ENCODE peak calls at places on chromosomes 1 and 21, in four cellular contexts. B is A549, K is K562, J is HepG2. E is an unnamed sample.

GRCh38 chr1:210213335-210213734 is 19.3 kb upstream of the SERTAD4 start:
- DNase-seq in K (no peak), B (no peak), J (no peak), E (no peak)

GRCh38 chr1:235207202-235207565 is 46.1 kb upstream of the RBM34 start:
- DNase-seq in J (no peak), B (no peak), K (no peak), E (no peak)

GRCh38 chr1:233114159-233114558 is 163.7 kb downstream of the NTPCR start:
- DNase-seq in B (peak), J (no peak), K (no peak), E (no peak)

GRCh38 chr1:176205322-176205914 is 1.7 kb downstream of the COP1 start:
- DNase-seq in B (no peak), J (no peak), K (no peak), E (no peak)

GRCh38 chr1:235923466-235924008 is 56.8 kb upstream of the LYST start:
- DNase-seq in J (no peak), K (no peak), B (no peak), E (no peak)

GRCh38 chr1:152047607-152047953 is 10.8 kb upstream of the S100A11 start:
- DNase-seq in K (peak), B (peak), J (no peak), E (no peak)

GRCh38 chr21:45302082-45303061 is 14.7 kb upstream of the POFUT2 start:
- DNase-seq in J (no peak), K (no peak), B (no peak), E (no peak)

GRCh38 chr1:77687519-77687906 is 5.1 kb upstream of the ZZZ3 start:
- DNase-seq in J (peak), B (no peak), K (no peak), E (peak)

GRCh38 chr1:20322825-20323612 is 32.3 kb downstream of the VWA5B1 start:
- DNase-seq in K (no peak), B (no peak), J (no peak), E (no peak)

GRCh38 chr1:5982868-5983267 is 9.4 kb downstream of the NPHP4 start:
- DNase-seq in B (no peak), K (peak), J (no peak), E (no peak)

GRCh38 chr1:10612446-10613160 is 137.9 kb downstream of the PEX14 start:
- DNase-seq in J (no peak), B (no peak), K (no peak), E (no peak)

GRCh38 chr1:207300970-207301369 is 20.5 kb upstream of the CD55 start:
- DNase-seq in B (no peak), J (no peak), K (no peak), E (no peak)

GRCh38 chr21:15293251-15293650 is 228.5 kb upstream of the NRIP1 start:
- DNase-seq in B (peak), K (no peak), J (peak), E (no peak)

GRCh38 chr1:150909585-150910185 is 16.5 kb upstream of the SETDB1 start:
- DNase-seq in K (no peak), B (no peak), J (no peak), E (no peak)

GRCh38 chr1:219812491-219813221 is 115.7 kb downstream of the SLC30A10 start:
- DNase-seq in J (peak), K (peak), B (peak), E (peak)

GRCh38 chr21:45241357-45241756 is 46.3 kb downstream of the POFUT2 start:
- DNase-seq in K (no peak), B (no peak), J (no peak), E (no peak)

GRCh38 chr1:164769504-164770148 is 210.6 kb downstream of the PBX1 start:
- DNase-seq in B (no peak), J (peak), K (no peak), E (no peak)

GRCh38 chr1:35570589-35571137 is 2.5 kb upstream of the TFAP2E start:
- DNase-seq in J (no peak), K (no peak), B (no peak), E (no peak)

GRCh38 chr1:27007909-27008582 is 4.6 kb downstream of the TENT5B start:
- DNase-seq in B (no peak), J (no peak), K (no peak), E (no peak)

GRCh38 chr21:27590271-27590670 is 623.4 kb upstream of the ADAMTS5 start:
- DNase-seq in B (no peak), J (no peak), K (no peak), E (no peak)

GRCh38 chr1:1367238-1367796 is 7.7 kb downstream of the AURKAIP1 start:
- DNase-seq in B (no peak), K (no peak), J (no peak), E (no peak)

GRCh38 chr1:217953922-217954321 is 322.8 kb downstream of the SPATA17 start:
- DNase-seq in B (no peak), J (no peak), K (no peak), E (no peak)

GRCh38 chr1:25844485-25845337 is 14.5 kb downstream of the AUNIP start:
- DNase-seq in B (no peak), K (no peak), J (no peak), E (no peak)

GRCh38 chr1:38050397-38051141 is 4.0 kb upstream of the POU3F1 start:
- DNase-seq in J (no peak), B (no peak), K (no peak), E (no peak)

GRCh38 chr1:94045465-94046056 is 75.4 kb downstream of the ABCA4 start:
- DNase-seq in J (peak), B (peak), K (peak), E (peak)

GRCh38 chr1:209610378-209610905 is 26.9 kb downstream of the CAMK1G start:
- DNase-seq in B (no peak), K (no peak), J (no peak), E (no peak)

GRCh38 chr1:39205102-39205780 is 746 bp downstream of the MACF1 start:
- DNase-seq in J (no peak), K (peak), B (no peak), E (no peak)

GRCh38 chr1:7648761-7649384 is 122.2 kb upstream of the VAMP3 start:
- DNase-seq in J (no peak), K (no peak), B (no peak), E (no peak)

GRCh38 chr1:60904079-60904852 is 178.1 kb upstream of the NFIA start:
- DNase-seq in J (no peak), K (no peak), B (no peak), E (no peak)

GRCh38 chr21:43303240-43304178 is 123.4 kb downstream of the SIK1 start:
- DNase-seq in B (no peak), K (peak), J (no peak), E (no peak)

GRCh38 chr1:179124866-179125265 is 43.0 kb downstream of the TOR3A start:
- DNase-seq in K (no peak), B (no peak), J (no peak), E (no peak)

GRCh38 chr1:175072131-175072941 is 4.7 kb downstream of the TNN start:
- DNase-seq in K (no peak), B (no peak), J (no peak), E (no peak)

GRCh38 chr1:24708938-24709337 is 36.3 kb upstream of the CLIC4 start:
- DNase-seq in K (peak), J (no peak), B (no peak), E (no peak)

GRCh38 chr1:173332026-173332425 is 124.9 kb upstream of the TNFSF4 start:
- DNase-seq in K (no peak), B (no peak), J (no peak), E (no peak)

GRCh38 chr1:53554592-53555305 is 95.5 kb downstream of the DMRTB1 start:
- DNase-seq in J (no peak), B (no peak), K (no peak), E (no peak)

GRCh38 chr1:242016518-242016917 is 17.6 kb upstream of the MAP1LC3C start:
- DNase-seq in K (no peak), J (no peak), B (no peak), E (no peak)

GRCh38 chr21:44521928-44522752 is 17.9 kb downstream of the KRTAP10-1 start:
- DNase-seq in J (no peak), B (no peak), K (no peak), E (no peak)

DNA sequence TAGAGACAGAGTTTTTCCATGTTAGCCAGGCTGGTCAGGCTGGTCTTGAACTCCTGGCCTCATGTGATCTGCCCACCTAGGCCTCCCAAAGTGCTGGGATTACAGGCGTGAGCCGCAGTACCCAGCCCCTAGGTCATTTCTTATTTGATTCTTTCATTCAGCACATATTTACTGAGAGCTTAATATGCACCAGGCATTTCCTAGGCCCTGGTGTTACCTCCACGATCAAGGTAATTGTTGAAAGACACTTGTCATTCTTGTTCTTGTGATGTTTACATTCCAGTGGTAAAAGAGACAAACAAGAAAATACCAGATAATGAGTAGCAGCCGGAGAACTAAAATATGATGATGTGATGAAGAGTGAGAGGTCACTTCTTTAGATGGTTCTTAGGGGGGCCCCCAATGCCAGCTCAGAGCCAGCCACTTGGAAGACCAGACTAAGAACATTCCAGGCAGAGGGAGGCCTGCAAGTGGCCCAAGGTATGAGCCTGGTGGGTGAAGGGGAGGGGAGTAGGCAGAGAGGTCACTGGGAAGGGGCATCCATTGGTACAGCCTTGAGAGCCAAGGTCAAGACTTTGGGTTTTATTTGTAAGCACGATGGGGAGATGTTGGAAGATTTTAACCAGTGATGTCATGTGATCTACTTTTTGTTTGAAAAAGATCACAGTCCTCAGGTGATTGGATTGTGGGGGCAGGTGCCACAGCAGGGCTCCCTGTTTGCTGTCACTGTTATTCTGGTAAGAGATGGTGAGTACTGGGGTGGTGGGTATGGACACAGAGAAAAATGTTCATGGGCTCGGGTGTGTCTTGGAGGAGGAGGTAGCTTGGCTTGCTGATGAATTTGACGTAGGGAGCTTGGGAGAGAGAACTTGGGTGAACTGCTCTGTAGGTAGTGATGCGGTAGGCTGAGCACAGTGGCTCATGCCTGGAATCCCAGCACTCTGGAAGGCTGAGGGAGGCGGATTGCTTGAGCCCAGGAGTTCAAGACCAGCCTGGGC is 18.7 kb downstream of the UBE2Q1 start:
- DNase-seq in B (no peak), K (no peak), J (no peak), E (no peak)
- TF ChIP-seq RNF2 in B (no peak), K (no peak), J (no peak), E (no peak)

GRCh38 chr1:13808729-13809131 is 108.7 kb downstream of the PRDM2 start:
- DNase-seq in K (peak), J (no peak), B (no peak), E (no peak)

GRCh38 chr1:13812456-13813397 is 112.7 kb downstream of the PRDM2 start:
- DNase-seq in J (no peak), B (no peak), K (no peak), E (no peak)

GRCh38 chr1:13806108-13806507 is 106.1 kb downstream of the PRDM2 start:
- DNase-seq in B (no peak), K (no peak), J (no peak), E (no peak)

GRCh38 chr1:13807213-13807612 is 107.2 kb downstream of the PRDM2 start:
- DNase-seq in B (peak), J (peak), K (peak), E (peak)

GRCh38 chr1:13809461-13810159 is 109.6 kb downstream of the PRDM2 start:
- DNase-seq in B (no peak), J (no peak), K (peak), E (no peak)
- TF ChIP-seq RNF2 in B (no peak), J (no peak), K (no peak), E (no peak)

DNA sequence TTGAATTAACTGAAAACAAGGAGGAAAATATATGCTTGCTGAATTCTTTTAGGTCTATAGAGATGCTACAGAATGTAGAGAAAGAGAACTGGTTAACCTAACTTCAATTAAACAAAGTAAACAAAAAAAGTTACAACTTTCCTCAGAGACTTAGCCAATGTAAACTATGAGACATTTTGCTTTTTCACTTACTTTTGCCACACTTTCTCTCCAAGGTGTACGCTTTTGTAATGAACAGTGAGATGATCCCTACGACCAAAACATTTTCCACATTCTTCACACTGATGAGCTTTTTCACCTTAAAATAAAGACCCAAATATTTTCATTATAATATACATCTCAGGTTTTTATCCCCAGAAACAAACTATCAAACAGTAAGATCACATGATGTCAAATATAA is 28.3 kb upstream of the ASPM start:
- DNase-seq in K (no peak), J (no peak), B (no peak), E (no peak)
- TF ChIP-seq RNF2 in K (no peak), J (no peak), B (no peak), E (no peak)

GRCh38 chr1:221458430-221459156 is 283.3 kb downstream of the DUSP10 start:
- DNase-seq in B (no peak), J (no peak), K (no peak), E (no peak)

GRCh38 chr1:221457706-221458429 is 284.0 kb downstream of the DUSP10 start:
- DNase-seq in K (no peak), J (no peak), B (no peak), E (no peak)

GRCh38 chr1:221462345-221462744 is 279.5 kb downstream of the DUSP10 start:
- DNase-seq in B (no peak), J (no peak), K (no peak), E (no peak)

GRCh38 chr1:221456918-221457317 is 285.0 kb downstream of the DUSP10 start:
- DNase-seq in K (no peak), J (no peak), B (no peak), E (no peak)

GRCh38 chr1:221459558-221459957 is 282.3 kb downstream of the DUSP10 start:
- DNase-seq in K (no peak), J (no peak), B (no peak), E (no peak)
- TF ChIP-seq RNF2 in K (no peak), J (no peak), B (no peak), E (no peak)

DNA sequence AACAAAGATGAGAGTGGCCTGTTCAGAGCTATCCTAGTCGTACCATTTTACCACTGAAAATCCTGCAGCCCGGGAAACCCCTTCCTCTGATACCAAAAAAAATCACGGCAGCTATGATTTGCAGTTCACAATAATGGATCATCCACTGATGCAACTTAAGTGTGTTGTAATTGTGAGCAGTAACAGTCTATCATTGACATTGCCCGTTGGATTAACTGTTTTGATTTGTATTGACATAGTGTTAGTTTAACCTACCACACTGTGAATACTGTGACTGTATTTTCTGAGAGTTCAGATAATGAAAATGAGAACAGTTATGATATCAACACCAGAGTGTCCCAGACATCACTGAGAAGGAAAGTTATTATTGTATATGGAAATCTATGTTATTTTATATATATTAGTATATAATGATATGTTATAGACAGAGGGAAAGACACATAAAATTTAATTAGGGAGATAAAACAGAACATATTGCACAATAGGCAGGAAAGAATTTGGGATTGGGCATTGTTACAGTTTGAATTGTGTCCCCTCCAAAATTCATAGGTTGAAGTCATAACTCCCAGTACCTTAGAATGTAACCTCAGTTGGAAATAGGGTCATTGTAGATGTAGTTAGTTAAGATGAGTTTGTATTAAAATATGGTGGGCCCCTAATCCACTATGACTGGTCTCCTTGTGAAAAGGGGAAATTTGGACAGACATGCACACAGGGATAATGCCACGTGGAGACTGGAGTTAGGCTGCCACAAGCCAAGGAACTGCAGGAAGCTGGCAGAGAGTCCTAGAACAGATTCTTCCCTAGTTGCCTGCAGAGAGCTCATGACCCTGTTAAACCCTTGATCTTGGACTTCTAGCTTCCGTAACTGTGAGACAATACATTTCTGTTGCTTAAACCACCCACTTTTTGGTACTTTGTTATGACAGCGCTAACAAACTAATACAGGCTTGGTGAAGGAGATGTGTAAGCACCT is 54.4 kb downstream of the TLCD4 start:
- DNase-seq in K (no peak), J (no peak), B (no peak), E (no peak)
- TF ChIP-seq RNF2 in K (no peak), J (no peak), B (no peak), E (no peak)

GRCh38 chr1:75316230-75316629 is 182.0 kb downstream of the LHX8 start:
- DNase-seq in B (no peak), K (no peak), J (no peak), E (no peak)
- TF ChIP-seq RNF2 in B (no peak), K (no peak), J (no peak), E (no peak)